ENCODE peak calls at places on chromosomes 12 and 14, in ten cellular contexts. L is stimulated activated effector memory CD8-positive, alpha-beta T cell treated with anti-CD3 and anti-CD28 coated beads, Interleukin-12 subunit alpha, Interleukin-12 subunit beta, amount 100 ng/mL, for 72 hours; C is CD8-positive, alpha-beta T cell; E is Right ventricle myocardium inferior; F is Panc1; N is T-helper 17 cell; X is stimulated activated naive CD8-positive, alpha-beta T cell treated with anti-CD3 and anti-CD28 coated beads, Interleukin-15, Interleukin-2, amounts not matched to agents 100 U/mL and 50 U/mL, for 24 hours; R is right lobe of liver; K is aorta; A is body of pancreas. M is an unnamed sample.

GRCh38 chr14:104895786-104896642 is 28.7 kb upstream of the PLD4 start:
- ATAC-seq in L (no peak), R (peak; percentile 3), A (peak; percentile 62), F (peak; percentile 40), X (no peak), C (no peak), K (peak; percentile 20), E (no peak), N (no peak), M (no peak)

GRCh38 chr12:34016361-34016760 is 5.9 kb upstream of the ALG10 start:
- ATAC-seq in E (no peak), X (peak; percentile 19), A (no peak), N (no peak), L (no peak), C (no peak), R (no peak), K (no peak), F (no peak), M (peak; percentile 18)

GRCh38 chr14:65101631-65102440 is 481 bp downstream of the MAX start:
- ATAC-seq in A (no peak), K (peak; percentile 2), F (no peak), C (peak; percentile 15), X (no peak), L (no peak), R (peak; percentile 0), E (peak; percentile 22), N (no peak), M (peak; percentile 49)

GRCh38 chr12:49225551-49226166 is 36.8 kb upstream of the TUBA1A start:
- ATAC-seq in R (no peak), C (no peak), A (no peak), K (no peak), E (no peak), L (no peak), N (no peak), F (no peak), X (no peak), M (peak; percentile 48)

GRCh38 chr12:110600254-110600653 is 13.7 kb upstream of the TCTN1 start:
- ATAC-seq in C (peak; percentile 48), L (no peak), K (peak; percentile 75), F (no peak), N (no peak), R (peak; percentile 84), A (peak; percentile 73), E (peak; percentile 51), X (no peak), M (peak; percentile 40)

GRCh38 chr12:59744564-59744963 is 148.7 kb downstream of the SLC16A7 start:
- ATAC-seq in C (no peak), R (no peak), X (no peak), N (no peak), K (no peak), E (peak; percentile 63), F (no peak), L (no peak), A (no peak), M (no peak)

GRCh38 chr14:76309572-76310551 is 66.1 kb upstream of the ESRRB start:
- ATAC-seq in A (no peak), K (peak; percentile 19), N (no peak), E (peak; percentile 74), C (no peak), R (no peak), X (no peak), F (no peak), L (no peak), M (no peak)

GRCh38 chr14:56005580-56006053 is 112.6 kb upstream of the PELI2 start:
- ATAC-seq in N (no peak), A (no peak), E (peak; percentile 5), F (no peak), X (no peak), R (no peak), K (no peak), L (no peak), C (no peak), M (no peak)

GRCh38 chr12:105382771-105383632 is 52.5 kb downstream of the C12orf75 start:
- ATAC-seq in L (peak; percentile 60), N (peak; percentile 64), F (peak; percentile 85), R (peak; percentile 93), A (peak; percentile 89), X (no peak), E (peak; percentile 67), C (peak; percentile 75), K (peak; percentile 89), M (peak; percentile 56)

GRCh38 chr12:83158613-83159207 is 472.0 kb downstream of the TMTC2 start:
- ATAC-seq in K (no peak), L (no peak), N (no peak), R (no peak), F (no peak), E (no peak), A (no peak), X (no peak), C (no peak), M (no peak)

GRCh38 chr12:124512667-124513296 is 54.6 kb downstream of the NCOR2 start:
- ATAC-seq in X (no peak), L (no peak), C (no peak), R (peak; percentile 20), F (peak; percentile 23), N (no peak), A (peak; percentile 56), E (peak; percentile 11), K (peak; percentile 35), M (peak; percentile 50)

GRCh38 chr14:24613241-24613640 is 3.8 kb upstream of the GZMH start:
- ATAC-seq in N (no peak), A (no peak), X (no peak), C (no peak), L (peak; percentile 25), K (no peak), F (no peak), E (no peak), R (no peak), M (no peak)

GRCh38 chr12:44942714-44943113 is 66.6 kb upstream of the NELL2 start:
- ATAC-seq in E (no peak), C (no peak), X (no peak), K (no peak), N (no peak), A (no peak), F (no peak), L (no peak), R (peak; percentile 78), M (no peak)

GRCh38 chr14:52068741-52069616 is at the start of gene NID2:
- ATAC-seq in F (peak; percentile 71), A (peak; percentile 80), R (peak; percentile 75), C (peak; percentile 81), L (peak; percentile 84), K (peak; percentile 94), N (peak; percentile 67), X (peak; percentile 76), E (peak; percentile 94), M (peak; percentile 90)

GRCh38 chr12:43675048-43675904 is 83.3 kb downstream of the PUS7L start:
- ATAC-seq in R (no peak), X (no peak), N (no peak), K (peak; percentile 50), E (no peak), C (no peak), F (no peak), L (peak; percentile 50), A (no peak), M (peak; percentile 44)

GRCh38 chr12:52551466-52551865 is 1.5 kb downstream of the KRT71 start:
- ATAC-seq in A (no peak), X (no peak), F (no peak), L (no peak), N (no peak), K (no peak), R (peak; percentile 36), C (no peak), E (peak; percentile 77), M (no peak)

GRCh38 chr12:121822393-121823100 is 18.7 kb downstream of the SETD1B start:
- ATAC-seq in X (no peak), C (no peak), F (no peak), K (peak; percentile 19), R (no peak), E (no peak), N (no peak), A (no peak), L (no peak), M (no peak)

GRCh38 chr12:104658085-104658484 is 201.3 kb downstream of the CHST11 start:
- ATAC-seq in L (no peak), C (no peak), E (no peak), F (no peak), K (no peak), N (no peak), A (no peak), R (no peak), X (no peak), M (no peak)

GRCh38 chr14:55433880-55434804 is 6.3 kb downstream of the TBPL2 start:
- ATAC-seq in C (no peak), K (no peak), N (peak; percentile 29), F (no peak), E (no peak), A (no peak), X (peak; percentile 24), R (no peak), L (peak; percentile 65), M (no peak)

GRCh38 chr12:118183711-118184110 is 47.8 kb downstream of the PEBP1 start:
- ATAC-seq in X (no peak), E (no peak), A (no peak), N (no peak), K (no peak), R (no peak), F (no peak), C (no peak), L (no peak), M (no peak)

GRCh38 chr14:33855672-33856071 is 95.2 kb downstream of the EGLN3 start:
- ATAC-seq in A (no peak), K (no peak), E (no peak), L (no peak), X (no peak), R (no peak), N (no peak), F (no peak), C (no peak), M (no peak)

GRCh38 chr14:24605435-24606190 is 3.9 kb downstream of the GZMH start:
- ATAC-seq in C (peak; percentile 79), K (peak; percentile 52), F (peak; percentile 68), E (peak; percentile 10), A (peak; percentile 38), L (peak; percentile 73), X (peak; percentile 77), R (peak; percentile 69), N (peak; percentile 88), M (peak; percentile 93)

GRCh38 chr12:67926063-67926462 is 63.2 kb upstream of the IFNG-AS1 start:
- ATAC-seq in A (no peak), E (peak; percentile 33), X (no peak), C (no peak), R (no peak), K (no peak), F (no peak), N (no peak), L (no peak), M (no peak)

GRCh38 chr12:2302711-2303255 is 250.0 kb downstream of the CACNA1C start:
- ATAC-seq in L (no peak), F (no peak), A (no peak), X (no peak), E (no peak), C (no peak), R (no peak), N (no peak), K (peak; percentile 51), M (no peak)

GRCh38 chr12:21940972-21941521 is at the start of gene ABCC9:
- ATAC-seq in K (peak; percentile 90), C (no peak), A (peak; percentile 75), L (peak; percentile 60), F (no peak), R (peak; percentile 82), X (no peak), N (peak; percentile 55), E (peak; percentile 81), M (peak; percentile 68)

GRCh38 chr12:68622250-68622649 is 11.6 kb downstream of the RAP1B start:
- ATAC-seq in E (no peak), N (no peak), A (no peak), R (peak; percentile 22), C (no peak), L (peak; percentile 53), K (no peak), X (peak; percentile 57), F (no peak), M (no peak)

GRCh38 chr12:94372379-94372930 is 87.2 kb downstream of the CEP83 start:
- ATAC-seq in K (no peak), R (no peak), E (no peak), A (no peak), L (peak; percentile 98), X (peak; percentile 89), N (no peak), F (no peak), C (no peak), M (no peak)

GRCh38 chr12:131829795-131830334 is 1.7 kb downstream of the MMP17 start:
- ATAC-seq in E (no peak), F (peak; percentile 23), R (peak; percentile 1), L (no peak), X (no peak), N (no peak), C (no peak), K (no peak), A (peak; percentile 12), M (peak; percentile 6)

M was measured in SK-N-SH treated with all-trans-retinoic acid at 6 μM for 48 hours.